ENCODE peak calls at places on chromosomes 4 and X, in nine cellular contexts. B is fibroblast of pulmonary artery, F is fibroblast of lung, O is spleen, Q is fibroblast of mammary gland, U is cardiac fibroblast, G is kidney epithelial cell, I is BE2C, C is left ventricle myocardium inferior. J is an unnamed sample.

GRCh38 chrX:132622130-132622529 is 133.3 kb upstream of the MBNL3 start:
- DNase-seq in C (no peak), O (no peak), U (peak), G (no peak), B (peak), I (peak), Q (peak), F (peak), J (no peak)

GRCh38 chrX:10048695-10049094 is 81.5 kb downstream of the CLDN34 start:
- DNase-seq in C (no peak), F (no peak), B (no peak), O (no peak), Q (no peak), I (no peak), G (no peak), U (no peak), J (no peak)

GRCh38 chr4:21992330-21992729 is 43.8 kb upstream of the KCNIP4 start:
- DNase-seq in Q (peak), B (peak), G (no peak), O (no peak), I (no peak), U (peak), C (no peak), F (peak), J (no peak)

GRCh38 chr4:21126113-21126512 is 425.9 kb downstream of the PACRGL start:
- DNase-seq in B (no peak), Q (no peak), O (no peak), F (no peak), U (no peak), G (no peak), C (no peak), I (no peak), J (no peak)

GRCh38 chr4:1030559-1030958 is 19.1 kb downstream of the FGFRL1 start:
- DNase-seq in U (no peak), G (no peak), O (no peak), F (no peak), Q (no peak), I (no peak), B (no peak), C (no peak), J (no peak)

GRCh38 chr4:124329134-124329533 is 383.4 kb downstream of the ANKRD50 start:
- DNase-seq in Q (no peak), G (no peak), F (no peak), U (no peak), O (no peak), B (no peak), I (no peak), C (no peak), J (no peak)

GRCh38 chr4:27315625-27316024 is 455.0 kb downstream of the STIM2 start:
- DNase-seq in I (no peak), B (no peak), O (no peak), Q (no peak), U (no peak), C (no peak), G (no peak), F (no peak), J (no peak)

GRCh38 chr4:173990126-173990878 is 293.2 kb downstream of the FBXO8 start:
- DNase-seq in C (no peak), G (no peak), B (peak), O (no peak), I (peak), Q (peak), F (peak), U (peak), J (no peak)

GRCh38 chr4:112277705-112278448 is 7.8 kb downstream of the TIFA start:
- DNase-seq in Q (no peak), C (no peak), B (no peak), U (no peak), O (no peak), G (no peak), F (no peak), I (no peak), J (no peak)

GRCh38 chr4:128757712-128758111 is 51.8 kb upstream of the JADE1 start:
- DNase-seq in I (no peak), O (no peak), U (no peak), G (no peak), F (peak), Q (no peak), C (peak), B (no peak), J (no peak)

GRCh38 chr4:23062188-23062587 is 369.5 kb downstream of the GBA3 start:
- DNase-seq in U (no peak), B (no peak), O (no peak), I (no peak), F (no peak), C (no peak), G (no peak), Q (no peak), J (no peak)

GRCh38 chrX:7194606-7195005 is 46.7 kb upstream of the PUDP start:
- DNase-seq in O (no peak), C (no peak), Q (no peak), U (no peak), F (no peak), B (no peak), I (no peak), G (no peak), J (no peak)

GRCh38 chr4:148780426-148781005 is 338.3 kb upstream of the NR3C2 start:
- DNase-seq in B (no peak), Q (no peak), I (peak), G (no peak), C (no peak), F (no peak), O (no peak), U (peak), J (no peak)

DNA sequence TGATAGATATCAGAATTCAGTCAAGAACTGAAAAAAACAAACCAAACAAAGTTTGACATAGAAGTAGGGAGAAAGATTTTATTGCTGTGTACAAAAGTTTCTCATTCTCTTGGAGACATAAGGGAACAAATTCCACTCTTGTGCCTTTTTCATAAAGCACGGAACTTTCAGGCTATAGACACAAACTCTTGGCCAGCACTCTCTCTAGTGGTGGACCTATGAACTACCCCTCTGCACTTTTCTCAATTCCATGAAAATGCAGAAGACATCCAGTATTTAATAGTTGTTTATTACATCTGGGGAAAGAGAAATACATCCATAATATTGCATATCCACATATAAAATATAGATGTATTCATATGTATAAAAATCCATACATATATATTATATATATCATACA is 291.6 kb upstream of the HS3ST1 start:
- DNase-seq in C (no peak), B (peak), I (no peak), F (peak), G (no peak), Q (peak), O (no peak), U (peak), J (no peak)
- TF ChIP-seq CTCF in C (peak), B (peak), I (no peak), F (peak), G (peak), Q (peak), O (peak), U (peak), J (peak)

GRCh38 chr4:156109943-156110925 is 156.6 kb upstream of the CTSO start:
- DNase-seq in Q (peak), B (peak), O (no peak), I (peak), G (no peak), F (no peak), U (peak), C (no peak), J (no peak)

GRCh38 chr4:156111706-156112105 is 158.0 kb upstream of the CTSO start:
- DNase-seq in O (no peak), F (no peak), Q (no peak), C (no peak), U (peak), G (no peak), B (no peak), I (no peak), J (no peak)

GRCh38 chr4:156118821-156119220 is 165.2 kb upstream of the CTSO start:
- DNase-seq in F (no peak), Q (no peak), I (no peak), O (no peak), U (no peak), C (no peak), B (no peak), G (no peak), J (no peak)

DNA sequence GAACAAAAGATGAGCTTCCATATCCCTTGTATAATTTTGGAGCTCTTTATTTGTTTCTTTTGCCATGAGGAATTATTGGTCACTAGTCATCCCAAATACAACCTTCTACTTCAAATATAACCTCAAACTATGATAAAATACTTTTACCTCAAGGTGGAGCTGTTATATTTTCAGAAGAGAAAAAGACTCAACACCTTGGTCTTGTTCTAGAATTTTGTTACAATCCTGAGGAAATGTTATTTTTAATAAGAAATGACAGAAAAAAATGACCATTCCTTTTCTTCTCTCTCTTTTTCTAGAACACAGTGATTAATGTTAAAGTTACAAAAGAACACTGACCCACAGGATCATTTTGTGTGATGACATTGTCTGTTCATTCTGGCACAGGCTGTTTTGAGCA is 159.5 kb upstream of the CTSO start:
- DNase-seq in Q (no peak), G (no peak), B (peak), C (no peak), F (no peak), I (no peak), O (no peak), U (peak), J (no peak)
- TF ChIP-seq CTCF in Q (peak), G (peak), B (peak), C (peak), F (no peak), I (peak), O (no peak), U (no peak), J (peak)

DNA sequence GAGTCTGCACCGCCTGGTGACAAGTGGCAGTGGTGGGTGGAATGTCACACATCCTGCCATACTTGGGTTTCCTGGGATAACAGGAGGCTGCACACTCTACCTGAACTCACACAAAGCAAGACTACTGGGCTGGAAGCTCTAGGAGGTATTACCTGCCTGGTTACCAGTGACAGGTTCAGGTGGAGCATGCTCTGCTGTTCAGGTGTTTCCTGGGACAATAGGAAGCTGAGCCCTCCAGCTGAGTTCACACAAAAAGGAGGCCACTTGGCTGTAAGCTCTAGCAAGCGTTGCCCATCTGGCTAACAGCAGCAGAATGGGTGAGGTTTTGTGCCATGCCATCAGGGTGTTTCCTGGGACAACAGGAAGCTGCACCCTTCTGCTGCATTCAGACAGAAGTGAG is 17.4 kb upstream of the UGT2B7 start:
- DNase-seq in U (no peak), G (no peak), O (no peak), I (no peak), Q (no peak), F (no peak), B (no peak), C (no peak), J (no peak)
- TF ChIP-seq CTCF in U (no peak), G (no peak), O (no peak), I (no peak), Q (no peak), F (no peak), B (no peak), C (no peak), J (no peak)

GRCh38 chr4:47704693-47705325 is 133.1 kb downstream of the CORIN start:
- DNase-seq in C (peak), B (peak), U (peak), F (peak), O (no peak), Q (peak), I (peak), G (no peak), J (no peak)
- TF ChIP-seq CTCF in C (peak), B (peak), U (peak), F (peak), O (no peak), Q (peak), I (peak), G (peak), J (peak)

GRCh38 chr4:154119317-154119716 is 330.4 kb upstream of the SFRP2 start:
- DNase-seq in O (no peak), B (no peak), C (no peak), Q (peak), F (no peak), I (no peak), G (no peak), U (peak), J (no peak)
- TF ChIP-seq CTCF in O (no peak), B (no peak), C (no peak), Q (peak), F (peak), I (peak), G (peak), U (peak), J (no peak)

GRCh38 chrX:73850124-73851013 is 287.4 kb downstream of the CHIC1 start:
- DNase-seq in G (no peak), Q (peak), C (no peak), U (peak), O (no peak), F (peak), B (peak), I (peak), J (no peak)
- TF ChIP-seq CTCF in G (peak), Q (peak), C (no peak), U (peak), O (no peak), F (peak), B (peak), I (peak), J (peak)